ENCODE peak calls at places on chromosomes 13 and 19, in six cellular contexts. A is endothelial cell; K is Peyer's patch; F is cardiac muscle cell; X is GM12864; N is CD4-positive, alpha-beta T cell. U is an unnamed sample.
A peak's percentile ranks its signal among the peaks of the same experiment; 100 is the strongest.

GRCh38 chr19:9940778-9941177 is 4.5 kb upstream of the OLFM2 start:
- DNase-seq in A (no peak), N (no peak), F (no peak), K (no peak), X (no peak), U (no peak)

GRCh38 chr13:51222510-51223283 is 499 bp downstream of the FAM124A start:
- DNase-seq in A (peak; percentile 31), X (no peak), F (peak; percentile 35), K (no peak), N (no peak), U (no peak)

GRCh38 chr19:57240311-57241090 is at the start of gene ZNF805:
- DNase-seq in K (peak; percentile 95), F (peak; percentile 96), N (peak; percentile 95), A (peak; percentile 86), X (peak; percentile 91), U (peak; percentile 97)

GRCh38 chr13:65461590-65461989 is 1768.5 kb downstream of the PCDH9 start:
- DNase-seq in F (no peak), K (no peak), X (no peak), N (no peak), A (no peak), U (no peak)

GRCh38 chr13:97306646-97307045 is 84.5 kb downstream of the MBNL2 start:
- DNase-seq in F (no peak), N (no peak), X (no peak), K (no peak), A (no peak), U (no peak)

GRCh38 chr13:26619321-26619720 is 61.8 kb downstream of the WASF3 start:
- DNase-seq in K (no peak), X (no peak), N (no peak), F (no peak), A (no peak), U (no peak)

GRCh38 chr13:31556376-31556775 is 182.9 kb upstream of the RXFP2 start:
- DNase-seq in X (no peak), F (no peak), A (no peak), N (no peak), K (no peak), U (no peak)

GRCh38 chr19:30391554-30392551 is 19.7 kb downstream of the ZNF536 start:
- DNase-seq in A (no peak), F (no peak), K (no peak), X (no peak), N (no peak), U (peak; percentile 41)

GRCh38 chr13:27358420-27358819 is 66.0 kb upstream of the GTF3A start:
- DNase-seq in N (no peak), F (no peak), X (no peak), K (no peak), A (no peak), U (no peak)

GRCh38 chr13:21671793-21672680 is 1.2 kb downstream of the FGF9 start:
- DNase-seq in A (no peak), K (no peak), N (no peak), X (no peak), F (peak; percentile 16), U (no peak)

GRCh38 chr13:107642841-107643240 is 572.5 kb downstream of the LIG4 start:
- DNase-seq in K (no peak), X (no peak), N (no peak), F (no peak), A (no peak), U (no peak)

GRCh38 chr13:61146571-61146970 is 269.1 kb downstream of the PCDH20 start:
- DNase-seq in X (no peak), K (no peak), F (no peak), A (no peak), N (no peak), U (no peak)

GRCh38 chr13:32838985-32839384 is 177.2 kb upstream of the KL start:
- DNase-seq in F (no peak), A (peak; percentile 23), K (no peak), X (peak; percentile 65), N (no peak), U (no peak)

GRCh38 chr13:24085662-24086061 is 74.9 kb upstream of the SPATA13 start:
- DNase-seq in K (no peak), A (no peak), X (no peak), F (no peak), N (no peak), U (no peak)

GRCh38 chr13:112943309-112944125 is 25.5 kb upstream of the MCF2L start:
- DNase-seq in N (peak; percentile 12), X (no peak), K (no peak), A (peak; percentile 54), F (peak; percentile 80), U (peak; percentile 63)

GRCh38 chr19:35362261-35363000 is 4.2 kb downstream of the FFAR3 start:
- DNase-seq in K (no peak), A (no peak), X (no peak), N (no peak), F (no peak), U (no peak)

GRCh38 chr13:97113231-97114001 is 108.7 kb upstream of the MBNL2 start:
- DNase-seq in X (no peak), F (no peak), K (no peak), A (no peak), N (no peak), U (no peak)

GRCh38 chr19:16359964-16360363 is 35.3 kb downstream of the KLF2 start:
- DNase-seq in F (no peak), K (no peak), X (no peak), N (no peak), A (no peak), U (no peak)

GRCh38 chr19:2478324-2478755 is 2.4 kb downstream of the GADD45B start:
- DNase-seq in N (peak; percentile 59), F (peak; percentile 59), X (no peak), K (peak; percentile 76), A (no peak), U (no peak)

GRCh38 chr19:42468273-42468796 is 25.6 kb upstream of the CXCL17 start:
- DNase-seq in K (no peak), A (no peak), X (no peak), N (no peak), F (no peak), U (no peak)

GRCh38 chr19:6476155-6476895 is 5.3 kb downstream of the DENND1C start:
- DNase-seq in X (no peak), N (peak; percentile 65), K (peak; percentile 36), A (peak; percentile 75), F (peak; percentile 100), U (peak; percentile 99)

GRCh38 chr13:106683179-106683578 is 115.2 kb upstream of the ARGLU1 start:
- DNase-seq in A (no peak), N (no peak), F (no peak), X (no peak), K (no peak), U (no peak)

GRCh38 chr13:30021611-30022010 is 171.2 kb upstream of the UBL3 start:
- DNase-seq in A (no peak), K (no peak), X (no peak), N (no peak), F (no peak), U (no peak)

GRCh38 chr19:19179548-19180441 is 9.7 kb upstream of the MEF2B start:
- DNase-seq in K (no peak), N (no peak), A (no peak), X (no peak), F (no peak), U (no peak)

GRCh38 chr19:55383789-55384575 is at the start of gene TMEM238:
- DNase-seq in F (peak; percentile 81), A (peak; percentile 54), X (no peak), N (peak; percentile 50), K (peak; percentile 47), U (peak; percentile 64)
- TF ChIP-seq CTCF in F (no peak), A (no peak), X (peak; percentile 16), N (no peak), K (peak; percentile 44), U (no peak)

GRCh38 chr19:13381827-13382632 is 124.2 kb downstream of the CACNA1A start:
- DNase-seq in N (no peak), F (no peak), K (no peak), A (no peak), X (no peak), U (no peak)

DNA sequence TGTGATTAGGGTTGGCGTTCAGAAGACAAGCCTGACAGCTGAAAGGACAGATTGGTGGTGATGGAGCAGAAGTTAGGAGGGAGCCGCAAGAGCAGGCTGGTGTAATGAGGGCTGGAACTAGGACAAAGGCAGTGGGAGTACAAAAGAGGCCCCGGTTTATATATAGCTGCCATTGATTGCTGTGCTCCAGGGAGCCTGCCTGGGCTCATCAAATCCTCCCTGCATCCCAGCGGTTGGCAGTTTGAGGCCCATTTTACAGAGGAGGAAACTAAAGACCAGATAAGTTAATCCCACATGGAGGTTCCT is 123.7 kb downstream of the CACNA1A start:
- DNase-seq in F (no peak), N (no peak), A (no peak), K (no peak), X (no peak), U (no peak)
- TF ChIP-seq CTCF in F (no peak), N (no peak), A (no peak), K (no peak), X (no peak), U (no peak)

GRCh38 chr13:69589531-69589930 is 518.1 kb upstream of the ATXN8OS start:
- DNase-seq in X (no peak), F (no peak), A (no peak), K (no peak), N (no peak), U (no peak)

GRCh38 chr13:69591437-69591836 is 516.2 kb upstream of the ATXN8OS start:
- DNase-seq in N (no peak), X (no peak), A (no peak), K (no peak), F (no peak), U (no peak)

GRCh38 chr13:69580255-69580654 is 527.4 kb upstream of the ATXN8OS start:
- DNase-seq in A (no peak), N (no peak), X (no peak), F (no peak), K (no peak), U (no peak)

DNA sequence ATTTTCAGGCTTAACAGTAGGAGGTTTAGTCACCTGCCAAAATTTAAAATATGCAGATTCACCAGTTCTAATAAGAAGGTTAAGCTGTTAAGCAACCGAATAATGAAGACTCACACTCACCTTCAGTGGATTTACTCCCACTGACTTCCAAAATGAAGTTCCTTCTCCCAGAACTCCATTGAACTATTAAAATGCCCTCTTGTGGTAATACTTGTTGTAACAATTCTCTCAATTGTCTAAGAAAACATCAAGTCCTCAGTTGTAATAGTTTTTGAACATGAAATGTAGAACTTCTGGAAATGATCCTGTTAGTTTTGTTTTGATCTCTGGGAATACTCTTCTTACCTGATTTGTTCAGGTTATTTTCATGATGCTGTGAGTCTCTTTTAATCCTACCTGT is 522.0 kb upstream of the ATXN8OS start:
- DNase-seq in K (no peak), A (no peak), F (no peak), X (no peak), N (no peak), U (no peak)
- TF ChIP-seq CTCF in K (no peak), A (peak; percentile 31), F (no peak), X (no peak), N (no peak), U (peak; percentile 58)

GRCh38 chr19:40443131-40443929 is 805 bp downstream of the SERTAD3 start:
- DNase-seq in X (peak; percentile 98), N (peak; percentile 99), F (peak; percentile 100), A (peak; percentile 99), K (peak; percentile 100), U (peak; percentile 100)

GRCh38 chr19:40433391-40434216 is 7.8 kb upstream of the SERTAD1 start:
- DNase-seq in A (peak; percentile 76), K (peak; percentile 76), X (no peak), N (peak; percentile 38), F (peak; percentile 93), U (peak; percentile 85)

GRCh38 chr19:40441719-40442253 is 2.3 kb downstream of the SERTAD3 start:
- DNase-seq in N (no peak), A (no peak), F (no peak), X (no peak), K (no peak), U (no peak)

GRCh38 chr19:40442328-40443130 is 1.6 kb downstream of the SERTAD3 start:
- DNase-seq in F (no peak), N (no peak), K (no peak), A (no peak), X (no peak), U (no peak)

GRCh38 chr19:40438284-40438683 is 5.9 kb downstream of the SERTAD3 start:
- DNase-seq in K (no peak), F (no peak), A (no peak), N (no peak), X (no peak), U (no peak)
- TF ChIP-seq CTCF in K (no peak), F (no peak), A (no peak), N (no peak), X (no peak), U (no peak)

U was measured in H9.